ENCODE peak calls at places on chromosomes 13 and 19, in six cellular contexts. J, Y, P, T, M and A are unnamed samples.

GRCh38 chr13:102903659-102904407 is 58.0 kb downstream of the ERCC5 start:
- DNase-seq in T (no peak), Y (no peak), J (no peak), M (no peak), P (peak), A (no peak)

GRCh38 chr13:73268306-73268705 is 209.5 kb downstream of the KLF5 start:
- DNase-seq in P (no peak), T (no peak), J (no peak), Y (no peak), M (no peak), A (peak)

GRCh38 chr19:39381910-39382611 is 8.8 kb downstream of the PAF1 start:
- DNase-seq in M (no peak), J (no peak), Y (no peak), T (no peak), P (no peak), A (no peak)

GRCh38 chr13:64164435-64164834 is 2748.8 kb upstream of the PCDH20 start:
- DNase-seq in P (no peak), J (no peak), M (no peak), T (no peak), Y (no peak), A (no peak)

GRCh38 chr19:21482863-21483276 is 22.5 kb upstream of the ZNF429 start:
- DNase-seq in J (no peak), M (no peak), Y (peak), T (peak), P (peak), A (no peak)

GRCh38 chr13:27293873-27294515 is 23.4 kb downstream of the RASL11A start:
- DNase-seq in T (no peak), Y (no peak), P (no peak), M (no peak), J (no peak), A (no peak)

GRCh38 chr19:38060346-38060745 is 153.3 kb downstream of the SIPA1L3 start:
- DNase-seq in J (no peak), P (no peak), T (no peak), Y (no peak), M (no peak), A (no peak)

GRCh38 chr13:112165712-112166111 is 98.8 kb downstream of the SOX1 start:
- DNase-seq in J (no peak), P (no peak), T (peak), Y (no peak), M (no peak), A (no peak)

GRCh38 chr19:14479985-14480694 is 5.0 kb upstream of the PTGER1 start:
- DNase-seq in M (no peak), Y (peak), T (no peak), J (no peak), P (peak), A (no peak)

GRCh38 chr13:44566601-44567000 is 9.5 kb downstream of the TSC22D1 start:
- DNase-seq in M (no peak), T (no peak), Y (no peak), P (no peak), J (no peak), A (no peak)

GRCh38 chr13:39516140-39516539 is 86.9 kb downstream of the LHFPL6 start:
- DNase-seq in M (no peak), J (no peak), P (no peak), T (no peak), Y (no peak), A (peak)

GRCh38 chr13:110524484-110525254 is 36.9 kb downstream of the RAB20 start:
- DNase-seq in P (peak), Y (no peak), T (no peak), J (no peak), M (no peak), A (no peak)

GRCh38 chr19:40960062-40960685 is 30.9 kb upstream of the CYP2B6 start:
- DNase-seq in P (no peak), T (no peak), Y (no peak), M (no peak), J (no peak), A (no peak)

GRCh38 chr19:46076951-46077814 is 36.4 kb upstream of the IGFL4 start:
- DNase-seq in T (no peak), Y (no peak), J (peak), P (peak), M (no peak), A (peak)